ENCODE peak calls at places on chromosomes 2 and 18, in five cellular contexts. One of them, this sample, is unnamed.

GRCh38 chr18:13183790-13184189 is 34.8 kb upstream of the LDLRAD4 start:
- DNase-seq in Calu3: no peak
- DNase-seq in body of pancreas: no peak
- DNase-seq in nephron progenitor cell: no peak
- DNase-seq in GM23338: no peak
- DNase-seq in this sample: no peak

GRCh38 chr2:185381631-185382030 is 357.0 kb upstream of the FSIP2 start:
- DNase-seq in GM23338: no peak
- DNase-seq in body of pancreas: no peak
- DNase-seq in nephron progenitor cell: no peak
- DNase-seq in Calu3: no peak
- DNase-seq in this sample: no peak

GRCh38 chr18:500230-500555 is 308 bp downstream of the COLEC12 start:
- DNase-seq in GM23338: peak
- DNase-seq in body of pancreas: no peak
- DNase-seq in Calu3: no peak
- DNase-seq in nephron progenitor cell: no peak
- DNase-seq in this sample: no peak

GRCh38 chr18:76405761-76406356 is 89.2 kb downstream of the ZNF516 start:
- DNase-seq in nephron progenitor cell: peak
- DNase-seq in Calu3: peak
- DNase-seq in GM23338: peak
- DNase-seq in body of pancreas: peak
- DNase-seq in this sample: peak

GRCh38 chr2:26621469-26622199 is 19.5 kb downstream of the CIB4 start:
- DNase-seq in GM23338: no peak
- DNase-seq in nephron progenitor cell: no peak
- DNase-seq in body of pancreas: no peak
- DNase-seq in Calu3: no peak
- DNase-seq in this sample: no peak

GRCh38 chr18:23106575-23106974 is 28.7 kb upstream of the CABLES1 start:
- DNase-seq in GM23338: no peak
- DNase-seq in nephron progenitor cell: peak
- DNase-seq in body of pancreas: no peak
- DNase-seq in Calu3: peak
- DNase-seq in this sample: no peak

GRCh38 chr2:137675584-137676327 is 288.5 kb upstream of the HNMT start:
- DNase-seq in GM23338: no peak
- DNase-seq in Calu3: peak
- DNase-seq in nephron progenitor cell: no peak
- DNase-seq in body of pancreas: no peak
- DNase-seq in this sample: no peak

GRCh38 chr2:176643711-176644110 is 374.5 kb downstream of the MTX2 start:
- DNase-seq in GM23338: peak
- DNase-seq in body of pancreas: peak
- DNase-seq in Calu3: no peak
- DNase-seq in nephron progenitor cell: peak
- DNase-seq in this sample: no peak

GRCh38 chr2:122221665-122222064 is 466.2 kb downstream of the TSN start:
- DNase-seq in body of pancreas: no peak
- DNase-seq in nephron progenitor cell: no peak
- DNase-seq in GM23338: no peak
- DNase-seq in Calu3: no peak
- DNase-seq in this sample: no peak

GRCh38 chr2:206855585-206856433 is 83.5 kb upstream of the CPO start:
- DNase-seq in nephron progenitor cell: no peak
- DNase-seq in GM23338: no peak
- DNase-seq in Calu3: no peak
- DNase-seq in body of pancreas: no peak
- DNase-seq in this sample: no peak

GRCh38 chr2:74525717-74526648 is at the start of gene DQX1:
- DNase-seq in nephron progenitor cell: no peak
- DNase-seq in Calu3: no peak
- DNase-seq in GM23338: peak
- DNase-seq in body of pancreas: no peak
- DNase-seq in this sample: no peak

GRCh38 chr2:68716948-68717661 is 17.5 kb upstream of the ARHGAP25 start:
- DNase-seq in body of pancreas: no peak
- DNase-seq in Calu3: no peak
- DNase-seq in nephron progenitor cell: no peak
- DNase-seq in GM23338: no peak
- DNase-seq in this sample: no peak

GRCh38 chr2:221075203-221075602 is 496.9 kb downstream of the EPHA4 start:
- DNase-seq in body of pancreas: no peak
- DNase-seq in Calu3: no peak
- DNase-seq in GM23338: no peak
- DNase-seq in nephron progenitor cell: no peak
- DNase-seq in this sample: no peak

GRCh38 chr18:8780227-8780626 is 74.9 kb downstream of the MTCL1 start:
- DNase-seq in body of pancreas: peak
- DNase-seq in nephron progenitor cell: peak
- DNase-seq in Calu3: no peak
- DNase-seq in GM23338: no peak
- DNase-seq in this sample: no peak

GRCh38 chr2:230942920-230943896 is 18.2 kb upstream of the GPR55 start:
- DNase-seq in Calu3: no peak
- DNase-seq in nephron progenitor cell: no peak
- DNase-seq in body of pancreas: peak
- DNase-seq in GM23338: no peak
- DNase-seq in this sample: no peak

GRCh38 chr2:163713534-163714311 is 22.1 kb downstream of the FIGN start:
- DNase-seq in Calu3: peak
- DNase-seq in GM23338: peak
- DNase-seq in body of pancreas: peak
- DNase-seq in nephron progenitor cell: no peak
- DNase-seq in this sample: no peak

GRCh38 chr2:100470898-100471514 is 724 bp downstream of the NMS start:
- DNase-seq in Calu3: peak
- DNase-seq in nephron progenitor cell: peak
- DNase-seq in body of pancreas: no peak
- DNase-seq in GM23338: peak
- DNase-seq in this sample: no peak

DNA sequence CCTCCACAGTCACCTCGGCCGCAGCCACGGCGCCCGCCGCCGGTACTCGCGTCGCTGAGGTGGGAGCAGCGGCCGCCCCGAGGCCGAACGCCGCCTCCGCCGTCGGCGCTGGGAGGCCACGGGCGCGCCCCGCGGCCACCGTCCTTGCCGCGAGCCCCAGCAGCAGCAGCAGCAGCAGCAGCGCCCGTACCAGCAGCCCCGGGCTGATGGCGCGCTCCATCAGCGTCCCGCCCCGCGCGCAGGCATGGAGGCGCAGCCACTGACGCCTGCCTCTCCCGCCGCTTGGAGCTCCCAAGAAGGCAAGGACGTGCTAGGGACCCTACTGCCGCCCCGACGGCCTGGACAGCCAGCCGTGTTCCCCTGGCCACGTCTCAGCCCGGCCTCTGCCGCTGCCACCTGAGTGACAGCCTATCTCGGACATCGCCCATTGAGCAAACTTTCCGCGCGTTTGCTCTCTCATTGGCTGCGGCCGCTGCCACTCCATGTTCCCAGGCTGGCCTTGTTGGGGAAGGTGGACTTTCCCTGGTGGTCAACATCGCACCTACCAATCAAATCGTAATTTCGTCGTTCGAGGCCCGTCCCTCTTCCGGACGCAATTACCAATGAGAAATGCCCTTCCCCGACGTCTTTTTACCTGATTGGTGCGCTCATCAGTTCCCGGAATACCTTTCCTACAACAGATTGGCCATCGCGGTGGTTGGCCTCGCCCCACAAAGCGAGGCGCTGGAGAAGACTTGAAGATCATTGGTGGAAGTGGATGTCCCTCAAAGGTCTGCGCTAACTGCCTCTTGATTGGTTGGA is at the start of gene EIF2AK3:
- DNase-seq in body of pancreas: peak
- DNase-seq in GM23338: peak
- DNase-seq in Calu3: peak
- DNase-seq in nephron progenitor cell: peak
- DNase-seq in this sample: peak
- TF ChIP-seq CTCF in body of pancreas: peak
- TF ChIP-seq CTCF in GM23338: no peak
- TF ChIP-seq CTCF in Calu3: peak
- TF ChIP-seq CTCF in nephron progenitor cell: no peak
- TF ChIP-seq CTCF in this sample: no peak

GRCh38 chr2:42916394-42916793 is 124.0 kb upstream of the HAAO start:
- DNase-seq in GM23338: no peak
- DNase-seq in body of pancreas: no peak
- DNase-seq in nephron progenitor cell: no peak
- DNase-seq in Calu3: no peak
- DNase-seq in this sample: peak
- TF ChIP-seq CTCF in GM23338: no peak
- TF ChIP-seq CTCF in body of pancreas: no peak
- TF ChIP-seq CTCF in nephron progenitor cell: no peak
- TF ChIP-seq CTCF in Calu3: no peak
- TF ChIP-seq CTCF in this sample: no peak

DNA sequence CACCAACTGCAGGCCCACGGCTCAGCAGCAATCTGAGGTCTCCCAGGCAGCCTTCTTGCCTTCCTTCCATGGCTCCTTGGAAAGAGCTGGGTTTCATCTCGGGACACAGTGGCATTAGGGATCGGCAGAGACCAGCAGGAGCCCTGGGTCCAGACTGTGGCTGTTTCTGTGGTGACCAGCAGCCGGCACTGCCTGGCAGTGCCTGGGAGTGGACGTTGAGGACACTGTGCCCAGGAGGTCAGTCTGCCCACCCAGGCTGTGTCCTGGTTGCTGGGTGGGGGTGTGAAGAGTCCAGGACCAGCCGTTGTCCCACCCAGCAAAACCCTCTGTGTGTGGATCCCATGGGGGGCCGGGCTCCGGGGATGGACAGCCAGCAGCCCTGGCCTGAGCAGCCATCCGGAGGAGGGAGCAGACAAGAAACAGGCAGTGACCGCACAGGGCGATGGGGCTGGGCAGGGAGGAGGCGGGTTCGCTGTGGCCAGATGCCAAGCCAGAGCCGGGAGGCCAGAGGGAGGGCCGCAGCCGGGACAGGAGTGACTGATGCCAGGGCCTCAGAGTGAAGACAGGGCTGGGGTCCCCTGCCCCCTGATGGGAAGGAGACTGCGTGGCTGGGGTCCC is 73.8 kb downstream of the RRM2 start:
- DNase-seq in Calu3: no peak
- DNase-seq in body of pancreas: no peak
- DNase-seq in GM23338: no peak
- DNase-seq in nephron progenitor cell: no peak
- DNase-seq in this sample: no peak
- TF ChIP-seq CTCF in Calu3: no peak
- TF ChIP-seq CTCF in body of pancreas: no peak
- TF ChIP-seq CTCF in GM23338: no peak
- TF ChIP-seq CTCF in nephron progenitor cell: no peak
- TF ChIP-seq CTCF in this sample: no peak

GRCh38 chr2:113233593-113234550 is 44.8 kb downstream of the PAX8 start:
- DNase-seq in body of pancreas: no peak
- DNase-seq in GM23338: no peak
- DNase-seq in Calu3: no peak
- DNase-seq in nephron progenitor cell: no peak
- DNase-seq in this sample: no peak
- TF ChIP-seq CTCF in body of pancreas: peak
- TF ChIP-seq CTCF in GM23338: peak
- TF ChIP-seq CTCF in Calu3: no peak
- TF ChIP-seq CTCF in nephron progenitor cell: peak
- TF ChIP-seq CTCF in this sample: no peak

DNA sequence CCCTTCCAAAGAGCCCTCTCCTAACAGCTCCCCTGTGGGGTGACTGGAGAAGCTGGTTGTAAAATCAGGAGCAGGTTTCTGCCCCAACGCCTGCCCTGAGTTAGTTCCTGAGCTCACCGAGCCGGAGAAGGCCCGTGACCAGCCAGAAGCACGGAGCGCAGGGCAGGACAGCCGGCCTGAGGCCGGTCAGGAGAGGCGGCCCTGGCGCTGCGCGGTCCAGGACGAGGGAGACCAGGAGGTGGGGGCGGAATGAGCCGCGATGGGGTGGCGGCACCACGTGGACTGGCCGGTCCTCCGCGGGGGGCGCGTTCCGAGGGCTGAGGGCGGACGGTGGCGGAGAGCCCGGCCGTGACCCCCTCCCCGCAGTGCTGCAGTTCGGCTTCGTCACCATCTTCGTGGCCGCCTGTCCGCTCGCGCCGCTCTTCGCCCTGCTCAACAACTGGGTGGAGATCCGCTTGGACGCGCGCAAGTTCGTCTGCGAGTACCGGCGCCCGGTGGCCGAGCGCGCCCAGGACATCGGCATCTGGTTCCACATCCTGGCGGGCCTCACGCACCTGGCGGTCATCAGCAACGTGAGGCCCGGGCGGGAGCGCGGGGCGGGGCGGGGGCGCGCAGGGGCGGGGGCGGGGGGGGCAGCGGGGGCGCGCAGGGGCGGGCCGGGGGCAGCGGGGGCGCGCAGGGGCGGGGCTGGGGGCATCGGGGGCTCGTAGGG is 29.0 kb downstream of the ANO7 start:
- DNase-seq in GM23338: peak
- DNase-seq in body of pancreas: peak
- DNase-seq in Calu3: peak
- DNase-seq in nephron progenitor cell: peak
- DNase-seq in this sample: peak
- TF ChIP-seq CTCF in GM23338: no peak
- TF ChIP-seq CTCF in body of pancreas: peak
- TF ChIP-seq CTCF in Calu3: no peak
- TF ChIP-seq CTCF in nephron progenitor cell: no peak
- TF ChIP-seq CTCF in this sample: no peak

GRCh38 chr2:96265840-96266569 is at the start of the genes CIAO1 and TMEM127:
- DNase-seq in Calu3: peak
- DNase-seq in body of pancreas: peak
- DNase-seq in GM23338: peak
- DNase-seq in nephron progenitor cell: peak
- DNase-seq in this sample: peak

GRCh38 chr2:96265349-96265839 is 403 bp downstream of the TMEM127 start:
- DNase-seq in Calu3: peak
- DNase-seq in nephron progenitor cell: peak
- DNase-seq in GM23338: peak
- DNase-seq in body of pancreas: peak
- DNase-seq in this sample: no peak

GRCh38 chr2:96262306-96262705 is 3.5 kb downstream of the TMEM127 start:
- DNase-seq in body of pancreas: no peak
- DNase-seq in nephron progenitor cell: no peak
- DNase-seq in GM23338: no peak
- DNase-seq in Calu3: no peak
- DNase-seq in this sample: no peak

GRCh38 chr2:96264086-96264485 is 1.7 kb downstream of the TMEM127 start:
- DNase-seq in body of pancreas: no peak
- DNase-seq in GM23338: no peak
- DNase-seq in Calu3: no peak
- DNase-seq in nephron progenitor cell: no peak
- DNase-seq in this sample: no peak

GRCh38 chr2:96264656-96265348 is 995 bp downstream of the TMEM127 start:
- DNase-seq in GM23338: peak
- DNase-seq in Calu3: peak
- DNase-seq in body of pancreas: no peak
- DNase-seq in nephron progenitor cell: peak
- DNase-seq in this sample: no peak
- TF ChIP-seq CTCF in GM23338: peak
- TF ChIP-seq CTCF in Calu3: no peak
- TF ChIP-seq CTCF in body of pancreas: no peak
- TF ChIP-seq CTCF in nephron progenitor cell: peak
- TF ChIP-seq CTCF in this sample: no peak

This sample was measured in omental fat pad.